ENCODE peak calls at places on chromosome 12, in seven cellular contexts. R, A, J, W, Q, U and O are unnamed samples.

GRCh38 chr12:50979369-50980052 is 27.2 kb downstream of the HIGD1C start:
- DNase-seq in R (no peak), A (no peak), J (no peak), W (no peak), Q (no peak), U (no peak), O (no peak)

GRCh38 chr12:6200266-6201198 is at the start of gene CD9:
- DNase-seq in R (no peak), A (peak; percentile 89), J (no peak), W (peak; percentile 56), Q (no peak), U (no peak), O (no peak)

GRCh38 chr12:131445184-131445974 is 265.5 kb upstream of the SFSWAP start:
- DNase-seq in R (no peak), A (no peak), J (no peak), W (no peak), Q (no peak), U (no peak), O (no peak)

GRCh38 chr12:124379938-124380754 is 85.3 kb downstream of the RFLNA start:
- DNase-seq in R (no peak), A (no peak), J (no peak), W (peak; percentile 93), Q (peak; percentile 86), U (peak; percentile 59), O (no peak)

GRCh38 chr12:26113853-26114719 is 10.8 kb downstream of the BHLHE41 start:
- DNase-seq in R (peak; percentile 75), A (peak; percentile 97), J (peak; percentile 75), W (peak; percentile 95), Q (peak; percentile 78), U (peak; percentile 93), O (peak; percentile 86)

GRCh38 chr12:88111074-88111652 is 30.7 kb downstream of the CEP290 start:
- DNase-seq in R (peak; percentile 47), A (no peak), J (peak; percentile 15), W (peak; percentile 67), Q (peak; percentile 0), U (no peak), O (no peak)

GRCh38 chr12:113591480-113591971 is 119.9 kb upstream of the LHX5 start:
- DNase-seq in R (no peak), A (peak; percentile 10), J (peak; percentile 51), W (no peak), Q (no peak), U (peak; percentile 26), O (no peak)

GRCh38 chr12:25959069-25959961 is 833 bp downstream of the RASSF8 start:
- DNase-seq in R (peak; percentile 79), A (peak; percentile 28), J (peak; percentile 13), W (peak; percentile 71), Q (peak; percentile 79), U (peak; percentile 43), O (no peak)

GRCh38 chr12:111937429-111937828 is 75.5 kb downstream of the TMEM116 start:
- DNase-seq in R (no peak), A (no peak), J (no peak), W (no peak), Q (no peak), U (no peak), O (peak; percentile 21)

GRCh38 chr12:122187466-122187865 is 4.5 kb downstream of the LRRC43 start:
- DNase-seq in R (no peak), A (no peak), J (no peak), W (no peak), Q (no peak), U (no peak), O (no peak)

GRCh38 chr12:108511633-108512540 is 3.2 kb upstream of the FICD start:
- DNase-seq in R (peak; percentile 66), A (peak; percentile 69), J (peak; percentile 52), W (peak; percentile 66), Q (peak; percentile 9), U (peak; percentile 76), O (no peak)

GRCh38 chr12:70271025-70271424 is 27.8 kb downstream of the CNOT2 start:
- DNase-seq in R (no peak), A (no peak), J (no peak), W (no peak), Q (no peak), U (no peak), O (no peak)

GRCh38 chr12:54411398-54412241 is 7.4 kb downstream of the ITGA5 start:
- DNase-seq in R (peak; percentile 90), A (peak; percentile 40), J (no peak), W (peak; percentile 88), Q (peak; percentile 95), U (no peak), O (peak; percentile 68)

GRCh38 chr12:19166387-19166786 is 36.9 kb downstream of the PLEKHA5 start:
- DNase-seq in R (no peak), A (no peak), J (no peak), W (no peak), Q (no peak), U (no peak), O (no peak)

GRCh38 chr12:15788266-15789214 is 648 bp downstream of the EPS8 start:
- DNase-seq in R (no peak), A (peak; percentile 67), J (peak; percentile 9), W (peak; percentile 53), Q (peak; percentile 4), U (peak; percentile 24), O (no peak)

GRCh38 chr12:16094437-16094836 is 183.0 kb downstream of the SLC15A5 start:
- DNase-seq in R (no peak), A (no peak), J (no peak), W (no peak), Q (no peak), U (no peak), O (no peak)